ENCODE peak calls at places on chromosomes 7 and 10, in nine cellular contexts. One of them, this sample, is unnamed.

GRCh38 chr10:96646774-96647173 is 60.0 kb upstream of the TM9SF3 start:
- DNase-seq in foreskin fibroblast: no peak
- DNase-seq in H7: no peak
- DNase-seq in right lobe of liver: no peak
- DNase-seq in HEK293T: no peak
- DNase-seq in brain microvascular endothelial cell: no peak
- DNase-seq in GM12865: peak
- DNase-seq in EL: no peak
- DNase-seq in stimulated activated CD4-positive, alpha-beta T cell treated with anti-CD3 and anti-CD28 coated beads, Interleukin-4, amount 100 ng/mL, for 4 hours: no peak
- DNase-seq in this sample: no peak

GRCh38 chr10:103111031-103111917 is 81.8 kb downstream of the NT5C2 start:
- DNase-seq in foreskin fibroblast: peak
- DNase-seq in H7: no peak
- DNase-seq in right lobe of liver: no peak
- DNase-seq in HEK293T: peak
- DNase-seq in brain microvascular endothelial cell: no peak
- DNase-seq in GM12865: peak
- DNase-seq in EL: no peak
- DNase-seq in stimulated activated CD4-positive, alpha-beta T cell treated with anti-CD3 and anti-CD28 coated beads, Interleukin-4, amount 100 ng/mL, for 4 hours: no peak
- DNase-seq in this sample: no peak

GRCh38 chr10:49053053-49053997 is 62.0 kb downstream of the VSTM4 start:
- DNase-seq in foreskin fibroblast: no peak
- DNase-seq in H7: no peak
- DNase-seq in right lobe of liver: no peak
- DNase-seq in HEK293T: no peak
- DNase-seq in brain microvascular endothelial cell: no peak
- DNase-seq in GM12865: peak
- DNase-seq in EL: no peak
- DNase-seq in stimulated activated CD4-positive, alpha-beta T cell treated with anti-CD3 and anti-CD28 coated beads, Interleukin-4, amount 100 ng/mL, for 4 hours: no peak
- DNase-seq in this sample: peak

GRCh38 chr10:35329520-35329919 is 6.8 kb upstream of the CCNY start:
- DNase-seq in foreskin fibroblast: no peak
- DNase-seq in H7: peak
- DNase-seq in right lobe of liver: no peak
- DNase-seq in HEK293T: no peak
- DNase-seq in brain microvascular endothelial cell: no peak
- DNase-seq in GM12865: no peak
- DNase-seq in EL: no peak
- DNase-seq in stimulated activated CD4-positive, alpha-beta T cell treated with anti-CD3 and anti-CD28 coated beads, Interleukin-4, amount 100 ng/mL, for 4 hours: no peak
- DNase-seq in this sample: no peak

GRCh38 chr10:91709394-91709798 is 76.5 kb upstream of the PPP1R3C start:
- DNase-seq in foreskin fibroblast: peak
- DNase-seq in H7: no peak
- DNase-seq in right lobe of liver: no peak
- DNase-seq in HEK293T: no peak
- DNase-seq in brain microvascular endothelial cell: no peak
- DNase-seq in GM12865: no peak
- DNase-seq in EL: peak
- DNase-seq in stimulated activated CD4-positive, alpha-beta T cell treated with anti-CD3 and anti-CD28 coated beads, Interleukin-4, amount 100 ng/mL, for 4 hours: no peak
- DNase-seq in this sample: no peak

GRCh38 chr7:23938937-23939552 is 229.0 kb downstream of the STK31 start:
- DNase-seq in foreskin fibroblast: peak
- DNase-seq in H7: peak
- DNase-seq in right lobe of liver: peak
- DNase-seq in HEK293T: peak
- DNase-seq in brain microvascular endothelial cell: peak
- DNase-seq in GM12865: peak
- DNase-seq in EL: peak
- DNase-seq in stimulated activated CD4-positive, alpha-beta T cell treated with anti-CD3 and anti-CD28 coated beads, Interleukin-4, amount 100 ng/mL, for 4 hours: no peak
- DNase-seq in this sample: no peak

GRCh38 chr10:97849491-97850402 is at the start of gene GOLGA7B:
- DNase-seq in foreskin fibroblast: no peak
- DNase-seq in H7: peak
- DNase-seq in right lobe of liver: peak
- DNase-seq in HEK293T: peak
- DNase-seq in brain microvascular endothelial cell: no peak
- DNase-seq in GM12865: peak
- DNase-seq in EL: no peak
- DNase-seq in stimulated activated CD4-positive, alpha-beta T cell treated with anti-CD3 and anti-CD28 coated beads, Interleukin-4, amount 100 ng/mL, for 4 hours: peak
- DNase-seq in this sample: no peak

GRCh38 chr10:13439313-13439712 is 89.5 kb downstream of the BEND7 start:
- DNase-seq in foreskin fibroblast: no peak
- DNase-seq in H7: no peak
- DNase-seq in right lobe of liver: no peak
- DNase-seq in HEK293T: no peak
- DNase-seq in brain microvascular endothelial cell: no peak
- DNase-seq in GM12865: no peak
- DNase-seq in EL: no peak
- DNase-seq in stimulated activated CD4-positive, alpha-beta T cell treated with anti-CD3 and anti-CD28 coated beads, Interleukin-4, amount 100 ng/mL, for 4 hours: no peak
- DNase-seq in this sample: no peak

GRCh38 chr10:75712241-75712880 is 280.9 kb downstream of the LRMDA start:
- DNase-seq in foreskin fibroblast: no peak
- DNase-seq in H7: peak
- DNase-seq in right lobe of liver: peak
- DNase-seq in HEK293T: peak
- DNase-seq in brain microvascular endothelial cell: no peak
- DNase-seq in GM12865: no peak
- DNase-seq in EL: no peak
- DNase-seq in stimulated activated CD4-positive, alpha-beta T cell treated with anti-CD3 and anti-CD28 coated beads, Interleukin-4, amount 100 ng/mL, for 4 hours: no peak
- DNase-seq in this sample: no peak

GRCh38 chr10:73914036-73914435 is 3.1 kb downstream of the PLAU start:
- DNase-seq in foreskin fibroblast: no peak
- DNase-seq in H7: peak
- DNase-seq in right lobe of liver: no peak
- DNase-seq in HEK293T: no peak
- DNase-seq in brain microvascular endothelial cell: no peak
- DNase-seq in GM12865: no peak
- DNase-seq in EL: no peak
- DNase-seq in stimulated activated CD4-positive, alpha-beta T cell treated with anti-CD3 and anti-CD28 coated beads, Interleukin-4, amount 100 ng/mL, for 4 hours: no peak
- DNase-seq in this sample: no peak

GRCh38 chr7:98334077-98334476 is 52.6 kb downstream of the BRI3 start:
- DNase-seq in foreskin fibroblast: no peak
- DNase-seq in H7: no peak
- DNase-seq in right lobe of liver: no peak
- DNase-seq in HEK293T: no peak
- DNase-seq in brain microvascular endothelial cell: no peak
- DNase-seq in GM12865: no peak
- DNase-seq in EL: no peak
- DNase-seq in stimulated activated CD4-positive, alpha-beta T cell treated with anti-CD3 and anti-CD28 coated beads, Interleukin-4, amount 100 ng/mL, for 4 hours: no peak
- DNase-seq in this sample: no peak

GRCh38 chr10:69960606-69961167 is 92.0 kb upstream of the MACROH2A2 start:
- DNase-seq in foreskin fibroblast: no peak
- DNase-seq in H7: no peak
- DNase-seq in right lobe of liver: no peak
- DNase-seq in HEK293T: no peak
- DNase-seq in brain microvascular endothelial cell: no peak
- DNase-seq in GM12865: no peak
- DNase-seq in EL: no peak
- DNase-seq in stimulated activated CD4-positive, alpha-beta T cell treated with anti-CD3 and anti-CD28 coated beads, Interleukin-4, amount 100 ng/mL, for 4 hours: no peak
- DNase-seq in this sample: no peak

GRCh38 chr7:45147858-45148652 is 9.5 kb upstream of the RAMP3 start:
- DNase-seq in foreskin fibroblast: no peak
- DNase-seq in H7: no peak
- DNase-seq in right lobe of liver: no peak
- DNase-seq in HEK293T: no peak
- DNase-seq in brain microvascular endothelial cell: no peak
- DNase-seq in GM12865: no peak
- DNase-seq in EL: no peak
- DNase-seq in stimulated activated CD4-positive, alpha-beta T cell treated with anti-CD3 and anti-CD28 coated beads, Interleukin-4, amount 100 ng/mL, for 4 hours: no peak
- DNase-seq in this sample: no peak

GRCh38 chr10:73625004-73625883 is 16.0 kb downstream of the MYOZ1 start:
- DNase-seq in foreskin fibroblast: no peak
- DNase-seq in H7: peak
- DNase-seq in right lobe of liver: peak
- DNase-seq in HEK293T: peak
- DNase-seq in brain microvascular endothelial cell: peak
- DNase-seq in GM12865: no peak
- DNase-seq in EL: peak
- DNase-seq in stimulated activated CD4-positive, alpha-beta T cell treated with anti-CD3 and anti-CD28 coated beads, Interleukin-4, amount 100 ng/mL, for 4 hours: no peak
- DNase-seq in this sample: no peak

GRCh38 chr7:33921216-33921938 is 16.0 kb downstream of the BMPER start:
- DNase-seq in foreskin fibroblast: peak
- DNase-seq in H7: no peak
- DNase-seq in right lobe of liver: no peak
- DNase-seq in HEK293T: no peak
- DNase-seq in brain microvascular endothelial cell: no peak
- DNase-seq in GM12865: no peak
- DNase-seq in EL: no peak
- DNase-seq in stimulated activated CD4-positive, alpha-beta T cell treated with anti-CD3 and anti-CD28 coated beads, Interleukin-4, amount 100 ng/mL, for 4 hours: no peak
- DNase-seq in this sample: no peak

GRCh38 chr7:109479388-109479787 is 909.7 kb downstream of the DNAJB9 start:
- DNase-seq in foreskin fibroblast: no peak
- DNase-seq in H7: no peak
- DNase-seq in right lobe of liver: no peak
- DNase-seq in HEK293T: no peak
- DNase-seq in brain microvascular endothelial cell: no peak
- DNase-seq in GM12865: no peak
- DNase-seq in EL: no peak
- DNase-seq in stimulated activated CD4-positive, alpha-beta T cell treated with anti-CD3 and anti-CD28 coated beads, Interleukin-4, amount 100 ng/mL, for 4 hours: no peak
- DNase-seq in this sample: no peak

GRCh38 chr10:6047847-6048246 is 14.3 kb downstream of the IL2RA start:
- DNase-seq in foreskin fibroblast: no peak
- DNase-seq in H7: no peak
- DNase-seq in right lobe of liver: no peak
- DNase-seq in HEK293T: no peak
- DNase-seq in brain microvascular endothelial cell: no peak
- DNase-seq in GM12865: no peak
- DNase-seq in EL: no peak
- DNase-seq in stimulated activated CD4-positive, alpha-beta T cell treated with anti-CD3 and anti-CD28 coated beads, Interleukin-4, amount 100 ng/mL, for 4 hours: no peak
- DNase-seq in this sample: no peak

GRCh38 chr7:1300636-1301035 is 68.0 kb downstream of the UNCX start:
- DNase-seq in foreskin fibroblast: no peak
- DNase-seq in H7: no peak
- DNase-seq in right lobe of liver: no peak
- DNase-seq in HEK293T: no peak
- DNase-seq in brain microvascular endothelial cell: no peak
- DNase-seq in GM12865: no peak
- DNase-seq in EL: no peak
- DNase-seq in stimulated activated CD4-positive, alpha-beta T cell treated with anti-CD3 and anti-CD28 coated beads, Interleukin-4, amount 100 ng/mL, for 4 hours: no peak
- DNase-seq in this sample: no peak

GRCh38 chr10:3537518-3537917 is 247.5 kb downstream of the KLF6 start:
- DNase-seq in foreskin fibroblast: no peak
- DNase-seq in H7: no peak
- DNase-seq in right lobe of liver: no peak
- DNase-seq in HEK293T: no peak
- DNase-seq in brain microvascular endothelial cell: no peak
- DNase-seq in GM12865: no peak
- DNase-seq in EL: no peak
- DNase-seq in stimulated activated CD4-positive, alpha-beta T cell treated with anti-CD3 and anti-CD28 coated beads, Interleukin-4, amount 100 ng/mL, for 4 hours: no peak
- DNase-seq in this sample: no peak

GRCh38 chr7:15839415-15840100 is 153.1 kb upstream of the MEOX2 start:
- DNase-seq in foreskin fibroblast: no peak
- DNase-seq in H7: peak
- DNase-seq in right lobe of liver: peak
- DNase-seq in HEK293T: peak
- DNase-seq in brain microvascular endothelial cell: peak
- DNase-seq in GM12865: no peak
- DNase-seq in EL: peak
- DNase-seq in stimulated activated CD4-positive, alpha-beta T cell treated with anti-CD3 and anti-CD28 coated beads, Interleukin-4, amount 100 ng/mL, for 4 hours: no peak
- DNase-seq in this sample: peak

GRCh38 chr10:34967411-34967880 is 122.7 kb downstream of the CUL2 start:
- DNase-seq in foreskin fibroblast: no peak
- DNase-seq in H7: no peak
- DNase-seq in right lobe of liver: no peak
- DNase-seq in HEK293T: no peak
- DNase-seq in brain microvascular endothelial cell: no peak
- DNase-seq in GM12865: no peak
- DNase-seq in EL: no peak
- DNase-seq in stimulated activated CD4-positive, alpha-beta T cell treated with anti-CD3 and anti-CD28 coated beads, Interleukin-4, amount 100 ng/mL, for 4 hours: no peak
- DNase-seq in this sample: no peak

GRCh38 chr10:87818505-87819273 is 663 bp upstream of the ATAD1 start:
- DNase-seq in foreskin fibroblast: no peak
- DNase-seq in H7: peak
- DNase-seq in right lobe of liver: peak
- DNase-seq in HEK293T: peak
- DNase-seq in brain microvascular endothelial cell: peak
- DNase-seq in GM12865: peak
- DNase-seq in EL: peak
- DNase-seq in stimulated activated CD4-positive, alpha-beta T cell treated with anti-CD3 and anti-CD28 coated beads, Interleukin-4, amount 100 ng/mL, for 4 hours: peak
- DNase-seq in this sample: no peak

GRCh38 chr7:105877736-105878135 is 1.3 kb upstream of the ATXN7L1 start:
- DNase-seq in foreskin fibroblast: no peak
- DNase-seq in H7: no peak
- DNase-seq in right lobe of liver: no peak
- DNase-seq in HEK293T: no peak
- DNase-seq in brain microvascular endothelial cell: no peak
- DNase-seq in GM12865: no peak
- DNase-seq in EL: no peak
- DNase-seq in stimulated activated CD4-positive, alpha-beta T cell treated with anti-CD3 and anti-CD28 coated beads, Interleukin-4, amount 100 ng/mL, for 4 hours: no peak
- DNase-seq in this sample: no peak

GRCh38 chr7:945147-945555 is 9.3 kb downstream of the ADAP1 start:
- DNase-seq in foreskin fibroblast: no peak
- DNase-seq in H7: peak
- DNase-seq in right lobe of liver: peak
- DNase-seq in HEK293T: no peak
- DNase-seq in brain microvascular endothelial cell: no peak
- DNase-seq in GM12865: no peak
- DNase-seq in EL: no peak
- DNase-seq in stimulated activated CD4-positive, alpha-beta T cell treated with anti-CD3 and anti-CD28 coated beads, Interleukin-4, amount 100 ng/mL, for 4 hours: no peak
- DNase-seq in this sample: no peak

GRCh38 chr10:110353244-110354119 is 48.8 kb upstream of the SMNDC1 start:
- DNase-seq in foreskin fibroblast: peak
- DNase-seq in H7: peak
- DNase-seq in right lobe of liver: no peak
- DNase-seq in HEK293T: no peak
- DNase-seq in brain microvascular endothelial cell: peak
- DNase-seq in GM12865: no peak
- DNase-seq in EL: peak
- DNase-seq in stimulated activated CD4-positive, alpha-beta T cell treated with anti-CD3 and anti-CD28 coated beads, Interleukin-4, amount 100 ng/mL, for 4 hours: peak
- DNase-seq in this sample: no peak

GRCh38 chr10:132331259-132331955 is 586 bp upstream of the LRRC27 start:
- DNase-seq in foreskin fibroblast: no peak
- DNase-seq in H7: no peak
- DNase-seq in right lobe of liver: no peak
- DNase-seq in HEK293T: no peak
- DNase-seq in brain microvascular endothelial cell: no peak
- DNase-seq in GM12865: no peak
- DNase-seq in EL: no peak
- DNase-seq in stimulated activated CD4-positive, alpha-beta T cell treated with anti-CD3 and anti-CD28 coated beads, Interleukin-4, amount 100 ng/mL, for 4 hours: no peak
- DNase-seq in this sample: no peak

GRCh38 chr10:8665322-8665721 is 610.8 kb downstream of the GATA3 start:
- DNase-seq in foreskin fibroblast: no peak
- DNase-seq in H7: no peak
- DNase-seq in right lobe of liver: no peak
- DNase-seq in HEK293T: no peak
- DNase-seq in brain microvascular endothelial cell: no peak
- DNase-seq in GM12865: no peak
- DNase-seq in EL: no peak
- DNase-seq in stimulated activated CD4-positive, alpha-beta T cell treated with anti-CD3 and anti-CD28 coated beads, Interleukin-4, amount 100 ng/mL, for 4 hours: no peak
- DNase-seq in this sample: no peak

GRCh38 chr10:13930123-13930522 is 343.4 kb downstream of the PRPF18 start:
- DNase-seq in foreskin fibroblast: no peak
- DNase-seq in H7: no peak
- DNase-seq in right lobe of liver: no peak
- DNase-seq in HEK293T: no peak
- DNase-seq in brain microvascular endothelial cell: no peak
- DNase-seq in GM12865: no peak
- DNase-seq in EL: no peak
- DNase-seq in stimulated activated CD4-positive, alpha-beta T cell treated with anti-CD3 and anti-CD28 coated beads, Interleukin-4, amount 100 ng/mL, for 4 hours: peak
- DNase-seq in this sample: no peak

GRCh38 chr7:139108256-139109187 is 998 bp downstream of the ZC3HAV1 start:
- DNase-seq in foreskin fibroblast: peak
- DNase-seq in H7: peak
- DNase-seq in right lobe of liver: peak
- DNase-seq in HEK293T: peak
- DNase-seq in brain microvascular endothelial cell: peak
- DNase-seq in GM12865: peak
- DNase-seq in EL: no peak
- DNase-seq in stimulated activated CD4-positive, alpha-beta T cell treated with anti-CD3 and anti-CD28 coated beads, Interleukin-4, amount 100 ng/mL, for 4 hours: no peak
- DNase-seq in this sample: no peak

GRCh38 chr10:34124522-34125035 is 690.5 kb downstream of the PARD3 start:
- DNase-seq in foreskin fibroblast: peak
- DNase-seq in H7: no peak
- DNase-seq in right lobe of liver: peak
- DNase-seq in HEK293T: no peak
- DNase-seq in brain microvascular endothelial cell: peak
- DNase-seq in GM12865: no peak
- DNase-seq in EL: peak
- DNase-seq in stimulated activated CD4-positive, alpha-beta T cell treated with anti-CD3 and anti-CD28 coated beads, Interleukin-4, amount 100 ng/mL, for 4 hours: no peak
- DNase-seq in this sample: no peak